ENCODE peak calls at places on chromosomes 12 and 14, in four cellular contexts. P, K, Z and F are unnamed samples.

GRCh38 chr14:24231263-24232120 is 675 bp downstream of the NEDD8 start:
- DNase-seq in P (no peak), K (peak; percentile 57), Z (no peak), F (no peak)

GRCh38 chr12:19826988-19827550 is 387.8 kb downstream of the AEBP2 start:
- DNase-seq in P (no peak), K (no peak), Z (no peak), F (no peak)

GRCh38 chr12:3683670-3684069 is 69.2 kb downstream of the CRACR2A start:
- DNase-seq in P (no peak), K (no peak), Z (no peak), F (peak; percentile 22)

GRCh38 chr12:52580496-52580895 is 6.9 kb upstream of the KRT74 start:
- DNase-seq in P (no peak), K (no peak), Z (no peak), F (no peak)

GRCh38 chr12:1920436-1920835 is 2.0 kb upstream of the CACNA2D4 start:
- DNase-seq in P (no peak), K (no peak), Z (no peak), F (no peak)

GRCh38 chr12:47725893-47726292 is 603 bp upstream of the ENDOU start:
- DNase-seq in P (peak; percentile 57), K (no peak), Z (no peak), F (peak; percentile 57)

GRCh38 chr14:95157987-95158712 is 821 bp upstream of the DICER1 start:
- DNase-seq in P (no peak), K (no peak), Z (no peak), F (no peak)

GRCh38 chr14:61003571-61003970 is 22.5 kb downstream of the SLC38A6 start:
- DNase-seq in P (no peak), K (no peak), Z (no peak), F (no peak)

GRCh38 chr12:81105687-81106086 is 27.8 kb downstream of the ACSS3 start:
- DNase-seq in P (no peak), K (no peak), Z (no peak), F (no peak)

GRCh38 chr12:31874961-31875608 is 84.1 kb upstream of the RESF1 start:
- DNase-seq in P (peak; percentile 33), K (no peak), Z (no peak), F (peak; percentile 32)

GRCh38 chr12:64660237-64661018 is 50.1 kb downstream of the RASSF3 start:
- DNase-seq in P (no peak), K (no peak), Z (no peak), F (no peak)

GRCh38 chr14:46769292-46769691 is 117.7 kb upstream of the RPL10L start:
- DNase-seq in P (no peak), K (no peak), Z (no peak), F (no peak)

GRCh38 chr12:89475203-89475990 is 49.2 kb downstream of the GALNT4 start:
- DNase-seq in P (no peak), K (no peak), Z (no peak), F (no peak)

GRCh38 chr12:108821407-108822397 is 35.7 kb downstream of the SSH1 start:
- DNase-seq in P (no peak), K (no peak), Z (no peak), F (no peak)

GRCh38 chr12:130354407-130354806 is 16.7 kb downstream of the PIWIL1 start:
- DNase-seq in P (no peak), K (no peak), Z (no peak), F (no peak)

GRCh38 chr12:31316964-31317363 is 9.0 kb downstream of the SINHCAF start:
- DNase-seq in P (no peak), K (no peak), Z (no peak), F (no peak)

GRCh38 chr14:44640416-44640815 is 133.3 kb upstream of the FSCB start:
- DNase-seq in P (no peak), K (no peak), Z (no peak), F (no peak)

GRCh38 chr14:33198684-33199083 is 260.0 kb downstream of the NPAS3 start:
- DNase-seq in P (no peak), K (no peak), Z (no peak), F (no peak)

GRCh38 chr14:90381011-90381790 is 15.6 kb upstream of the CALM1 start:
- DNase-seq in P (no peak), K (no peak), Z (peak; percentile 41), F (peak; percentile 57)

GRCh38 chr12:7091660-7092228 is 501 bp downstream of the C1R start:
- DNase-seq in P (no peak), K (no peak), Z (no peak), F (no peak)

GRCh38 chr12:54294914-54295566 is 5.8 kb downstream of the NFE2 start:
- DNase-seq in P (no peak), K (no peak), Z (no peak), F (no peak)

GRCh38 chr12:71848212-71848611 is 8.7 kb downstream of the TBC1D15 start:
- DNase-seq in P (no peak), K (no peak), Z (no peak), F (no peak)

DNA sequence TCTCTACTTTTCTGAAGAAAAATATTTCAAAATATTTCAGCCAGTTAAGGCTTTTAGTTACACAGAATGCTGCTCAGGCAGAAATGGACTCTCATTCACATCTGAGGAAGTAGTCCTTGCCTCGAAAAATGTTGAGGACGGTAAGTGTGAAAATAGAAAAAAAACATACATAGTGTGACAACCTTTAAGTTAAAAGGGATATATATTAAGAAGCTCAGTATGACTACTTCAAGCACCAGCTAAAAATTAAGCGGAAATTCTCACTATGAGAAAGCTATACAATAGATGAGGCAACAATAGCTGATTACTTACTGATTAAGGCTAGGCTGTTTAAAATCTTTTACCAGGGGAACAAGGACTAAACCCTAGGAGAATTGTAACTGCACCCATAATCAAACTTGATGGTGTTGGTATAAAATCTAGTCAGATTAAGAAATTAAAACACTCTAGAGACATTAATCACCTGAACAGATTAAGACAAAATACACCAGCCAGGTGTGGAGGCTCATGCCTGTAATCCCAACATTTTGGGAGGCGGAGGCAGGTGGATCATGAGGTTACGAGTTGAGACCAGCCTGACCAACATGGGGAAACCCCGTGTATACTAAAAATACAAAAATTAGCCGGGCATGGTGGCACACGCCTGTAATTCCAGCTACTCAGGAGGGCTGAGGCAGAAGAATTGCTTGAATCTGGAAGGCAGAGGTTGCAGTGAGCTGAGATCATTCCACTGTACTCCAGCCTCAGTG is 53.9 kb downstream of the HNRNPC start:
- DNase-seq in P (no peak), K (no peak), Z (no peak), F (no peak)
- H3K4me3 ChIP-seq in P (no peak overlapping the region), K (no peak overlapping the region), Z (no peak overlapping the region), F (no peak overlapping the region)

GRCh38 chr12:25792031-25792430 is 166.5 kb upstream of the RASSF8 start:
- DNase-seq in P (no peak), K (no peak), Z (no peak), F (no peak)
- H3K4me3 ChIP-seq in P (no peak overlapping the region), K (no peak overlapping the region), Z (no peak overlapping the region), F (no peak overlapping the region)

DNA sequence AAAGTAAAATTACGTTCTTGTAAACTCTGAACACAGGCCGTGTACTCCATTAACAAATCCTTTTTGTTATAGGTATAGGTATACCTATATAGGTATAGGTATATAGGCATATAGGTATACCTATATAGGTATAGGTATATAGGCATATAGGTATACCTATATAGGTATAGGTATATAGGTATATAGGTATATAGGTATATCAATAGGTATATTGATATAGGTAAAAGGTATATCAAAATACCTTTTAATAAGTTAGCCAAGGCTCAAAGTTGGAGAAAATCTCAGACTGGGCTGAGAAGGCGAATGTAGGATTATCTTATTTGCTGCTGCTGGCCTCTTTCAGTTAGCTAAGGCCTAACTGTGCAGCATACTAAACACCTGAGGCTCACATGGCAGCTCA is 3.4 kb downstream of the SCFD1 start:
- DNase-seq in P (no peak), K (no peak), Z (no peak), F (no peak)
- H3K4me3 ChIP-seq in P (no peak overlapping the region), K (no peak overlapping the region), Z (no peak overlapping the region), F (no peak overlapping the region)

GRCh38 chr14:92884410-92884809 is 38.5 kb upstream of the CHGA start:
- DNase-seq in P (no peak), K (no peak), Z (no peak), F (no peak)
- H3K4me3 ChIP-seq in P (no peak overlapping the region), K (no peak overlapping the region), Z (no peak overlapping the region), F (no peak overlapping the region)

GRCh38 chr14:103126873-103127304 is 3.6 kb downstream of the TNFAIP2 start:
- DNase-seq in P (no peak), K (peak; percentile 89), Z (peak; percentile 91), F (no peak)
- H3K4me3 ChIP-seq in P (no peak overlapping the region), K (peak overlapping the region; percentile 33), Z (peak overlapping the region; percentile 18), F (peak overlapping the region; percentile 25)